ENCODE peak calls at places on chromosomes 13 and 19, in five cellular contexts. Q is cardiac muscle cell, R is Peyer's patch, M is endothelial cell, N is heart right ventricle. P is an unnamed sample.

GRCh38 chr13:51222510-51223283 is 499 bp downstream of the FAM124A start:
- DNase-seq in R (no peak), M (peak; percentile 31), Q (no peak), N (no peak), P (peak; percentile 29)

GRCh38 chr19:51368366-51369282 is at the start of gene CLDND2:
- DNase-seq in N (no peak), M (no peak), R (no peak), Q (no peak), P (no peak)

GRCh38 chr19:19606021-19606420 is 12.5 kb downstream of the PBX4 start:
- DNase-seq in N (no peak), R (peak; percentile 79), Q (no peak), M (no peak), P (no peak)

GRCh38 chr19:33376423-33376822 is 2.9 kb downstream of the CEBPG start:
- DNase-seq in M (no peak), Q (peak; percentile 84), R (peak; percentile 90), N (peak; percentile 73), P (no peak)

GRCh38 chr13:65725001-65725400 is 1505.1 kb downstream of the PCDH9 start:
- DNase-seq in Q (peak; percentile 75), R (no peak), N (no peak), M (no peak), P (no peak)

GRCh38 chr13:44141725-44142539 is 231.7 kb upstream of the SERP2 start:
- DNase-seq in M (peak; percentile 100), Q (peak; percentile 98), N (peak; percentile 99), R (peak; percentile 100), P (peak; percentile 100)

GRCh38 chr19:55103190-55103589 is 14.2 kb downstream of the PPP1R12C start:
- DNase-seq in M (no peak), R (no peak), Q (no peak), N (no peak), P (no peak)

GRCh38 chr13:46405457-46405856 is 18.4 kb upstream of the RUBCNL start:
- DNase-seq in N (no peak), M (no peak), Q (no peak), R (no peak), P (no peak)

GRCh38 chr19:55486971-55487883 is 1.0 kb upstream of the SSC5D start:
- DNase-seq in R (no peak), N (no peak), Q (peak; percentile 96), M (no peak), P (no peak)

GRCh38 chr19:33289261-33289660 is 13.1 kb downstream of the CEBPA start:
- DNase-seq in R (no peak), Q (no peak), M (no peak), N (no peak), P (no peak)

GRCh38 chr19:798415-799075 is 1.3 kb downstream of the PTBP1 start:
- DNase-seq in R (peak; percentile 86), Q (no peak), M (no peak), N (no peak), P (peak; percentile 36)

GRCh38 chr13:59229401-59229800 is 934.3 kb downstream of the DIAPH3 start:
- DNase-seq in N (no peak), Q (no peak), R (no peak), M (no peak), P (no peak)

GRCh38 chr19:10112037-10112751 is 701 bp downstream of the P2RY11 start:
- DNase-seq in N (no peak), Q (peak; percentile 24), R (no peak), M (no peak), P (no peak)

GRCh38 chr13:72849571-72849970 is 67.6 kb downstream of the PIBF1 start:
- DNase-seq in Q (peak; percentile 28), M (no peak), N (no peak), R (no peak), P (no peak)

GRCh38 chr19:58519087-58519354 is 589 bp downstream of the ZBTB45 start:
- DNase-seq in N (peak; percentile 62), R (no peak), M (peak; percentile 74), Q (peak; percentile 82), P (peak; percentile 28)

GRCh38 chr19:41350735-41351338 is 2.9 kb downstream of the TGFB1 start:
- DNase-seq in M (no peak), R (no peak), N (no peak), Q (peak; percentile 28), P (no peak)

GRCh38 chr13:111295896-111296295 is 24.5 kb upstream of the TEX29 start:
- DNase-seq in Q (no peak), N (no peak), R (no peak), M (no peak), P (no peak)

GRCh38 chr19:7506385-7507328 is 9.2 kb upstream of the ZNF358 start:
- DNase-seq in M (peak; percentile 37), Q (peak; percentile 89), N (peak; percentile 80), R (peak; percentile 95), P (no peak)

GRCh38 chr19:44757735-44758505 is 9.4 kb downstream of the BCL3 start:
- DNase-seq in R (no peak), N (peak; percentile 87), M (peak; percentile 64), Q (peak; percentile 77), P (no peak)

GRCh38 chr19:607301-608154 is 17.8 kb downstream of the HCN2 start:
- DNase-seq in R (no peak), Q (no peak), M (no peak), N (no peak), P (no peak)

GRCh38 chr13:49219647-49220034 is 497 bp upstream of the MLNR start:
- DNase-seq in Q (no peak), N (no peak), M (no peak), R (no peak), P (no peak)

GRCh38 chr13:50358221-50358620 is 343.0 kb downstream of the KCNRG start:
- DNase-seq in N (no peak), M (no peak), Q (no peak), R (no peak), P (no peak)

GRCh38 chr13:95740921-95741320 is 64.0 kb downstream of the DNAJC3 start:
- DNase-seq in R (no peak), M (no peak), Q (no peak), N (no peak), P (no peak)

GRCh38 chr13:32164622-32165268 is 133.2 kb downstream of the FRY start:
- DNase-seq in N (no peak), M (peak; percentile 35), Q (peak; percentile 84), R (no peak), P (no peak)
- TF ChIP-seq CTCF in N (peak; percentile 41), M (peak; percentile 51), Q (peak; percentile 77), R (no peak), P (no peak)

GRCh38 chr13:41596190-41596589 is 138.8 kb downstream of the RGCC start:
- DNase-seq in N (no peak), M (no peak), R (no peak), Q (peak; percentile 48), P (no peak)
- TF ChIP-seq CTCF in N (no peak), M (no peak), R (no peak), Q (peak; percentile 32), P (no peak)

GRCh38 chr13:40146586-40147240 is 491.3 kb downstream of the COG6 start:
- DNase-seq in Q (no peak), M (no peak), N (no peak), R (no peak), P (no peak)
- TF ChIP-seq CTCF in Q (no peak), M (no peak), N (no peak), R (no peak), P (no peak)

GRCh38 chr19:18419699-18420460 is 682 bp downstream of the SSBP4 start:
- DNase-seq in R (peak; percentile 74), N (no peak), M (no peak), Q (no peak), P (no peak)
- TF ChIP-seq CTCF in R (no peak), N (no peak), M (no peak), Q (no peak), P (no peak)

DNA sequence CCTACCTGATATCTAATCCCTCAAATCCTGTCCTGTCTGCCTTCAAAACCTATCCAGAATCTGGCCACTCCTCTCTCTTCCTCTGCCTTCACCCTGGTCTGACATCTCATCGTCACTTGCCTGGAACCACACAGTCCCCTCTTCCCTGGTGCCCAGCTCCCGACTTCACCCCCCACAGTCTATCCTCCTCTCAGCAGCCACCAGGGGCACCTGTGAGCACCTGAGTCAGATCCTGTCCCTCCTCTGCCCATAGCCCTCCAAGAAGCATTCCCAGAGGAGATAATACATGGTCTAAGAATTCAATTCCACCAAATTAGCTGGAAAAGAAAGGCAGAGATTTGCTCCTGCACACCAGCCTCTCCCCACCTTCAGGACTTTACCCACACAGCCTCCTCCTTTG is 48.9 kb downstream of the ZNRF4 start:
- DNase-seq in N (no peak), Q (no peak), R (no peak), M (no peak), P (no peak)
- TF ChIP-seq CTCF in N (no peak), Q (peak; percentile 12), R (no peak), M (no peak), P (no peak)

DNA sequence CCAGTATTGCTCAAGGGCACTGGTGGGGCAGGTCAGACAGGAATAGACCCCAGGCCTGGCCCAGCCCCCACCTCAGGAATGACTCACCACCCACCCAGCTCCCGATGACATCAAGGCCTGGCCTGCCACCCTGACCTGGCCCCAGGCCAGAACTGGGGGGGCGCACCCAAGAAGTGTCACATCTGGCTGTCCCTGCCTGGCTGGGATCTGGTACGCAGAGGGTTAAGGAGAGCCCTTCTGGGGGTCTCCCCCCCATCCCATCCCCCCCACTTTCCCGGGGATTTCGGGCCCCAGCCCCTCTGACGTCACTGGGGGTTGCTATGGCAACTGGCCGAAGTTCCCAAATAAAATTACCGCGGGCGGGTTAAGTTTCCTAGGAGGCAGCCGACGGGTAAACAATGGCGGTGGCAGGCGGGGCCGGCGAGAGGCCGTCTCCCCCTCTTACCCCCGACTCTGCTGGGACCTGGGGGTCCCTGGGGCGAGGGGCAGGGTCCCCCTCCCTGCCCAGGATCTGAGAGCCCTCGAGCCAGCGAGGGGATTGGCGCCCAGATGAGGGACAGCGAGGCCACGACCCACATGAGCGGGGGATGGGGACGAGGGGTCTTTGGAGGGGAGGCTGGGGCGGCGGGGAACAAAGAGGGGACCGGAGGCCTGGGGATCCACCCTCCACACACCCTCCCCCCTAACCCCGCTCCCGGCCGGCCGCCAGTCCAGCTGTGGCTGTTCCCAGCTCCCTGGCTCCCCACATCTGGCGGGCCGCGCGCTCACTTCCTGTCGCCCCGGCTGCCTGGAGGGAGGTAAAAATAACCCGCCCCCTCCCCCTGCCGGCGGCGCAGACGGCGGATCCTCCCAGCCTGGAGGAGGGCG is 29.7 kb upstream of the NANOS3 start:
- DNase-seq in N (peak; percentile 98), Q (peak; percentile 97), R (peak; percentile 93), M (peak; percentile 91), P (peak; percentile 84)
- TF ChIP-seq CTCF in N (peak; percentile 31), Q (peak; percentile 23), R (peak; percentile 72), M (peak; percentile 20), P (no peak)